ENCODE peak calls at places on chromosomes 7 and 10, in four cellular contexts. Y, Q, N and A are unnamed samples. For H3K79me2, the result is how much of the 10 kb centered on the place peaks cover.

GRCh38 chr7:74143383-74143782 is 30.8 kb upstream of the EIF4H start:
- DNase-seq in Q (no peak), Y (no peak), N (no peak), A (no peak)

GRCh38 chr10:79356104-79356503 is 8.8 kb downstream of the PPIF start:
- DNase-seq in Q (peak), Y (no peak), N (peak), A (peak)

GRCh38 chr7:85041599-85042216 is 145.1 kb downstream of the SEMA3D start:
- DNase-seq in Q (peak), N (peak), Y (peak), A (peak)

GRCh38 chr7:120856621-120857352 is 1.2 kb downstream of the TSPAN12 start:
- DNase-seq in N (peak), Y (peak), Q (peak), A (peak)

GRCh38 chr10:121356187-121356586 is 242.1 kb downstream of the FGFR2 start:
- DNase-seq in N (no peak), Q (no peak), Y (no peak), A (no peak)

GRCh38 chr7:103609778-103610177 is 163.8 kb upstream of the SLC26A5 start:
- DNase-seq in Y (no peak), Q (no peak), N (no peak), A (no peak)

GRCh38 chr10:66844176-66844947 is 81.5 kb upstream of the LRRTM3 start:
- DNase-seq in Y (no peak), Q (no peak), N (no peak), A (no peak)

GRCh38 chr7:27269455-27269854 is 26.9 kb downstream of the EVX1 start:
- DNase-seq in Q (peak), Y (peak), N (peak), A (peak)

GRCh38 chr7:39683216-39683845 is 60.0 kb downstream of the RALA start:
- DNase-seq in N (no peak), Q (no peak), Y (no peak), A (no peak)

DNA sequence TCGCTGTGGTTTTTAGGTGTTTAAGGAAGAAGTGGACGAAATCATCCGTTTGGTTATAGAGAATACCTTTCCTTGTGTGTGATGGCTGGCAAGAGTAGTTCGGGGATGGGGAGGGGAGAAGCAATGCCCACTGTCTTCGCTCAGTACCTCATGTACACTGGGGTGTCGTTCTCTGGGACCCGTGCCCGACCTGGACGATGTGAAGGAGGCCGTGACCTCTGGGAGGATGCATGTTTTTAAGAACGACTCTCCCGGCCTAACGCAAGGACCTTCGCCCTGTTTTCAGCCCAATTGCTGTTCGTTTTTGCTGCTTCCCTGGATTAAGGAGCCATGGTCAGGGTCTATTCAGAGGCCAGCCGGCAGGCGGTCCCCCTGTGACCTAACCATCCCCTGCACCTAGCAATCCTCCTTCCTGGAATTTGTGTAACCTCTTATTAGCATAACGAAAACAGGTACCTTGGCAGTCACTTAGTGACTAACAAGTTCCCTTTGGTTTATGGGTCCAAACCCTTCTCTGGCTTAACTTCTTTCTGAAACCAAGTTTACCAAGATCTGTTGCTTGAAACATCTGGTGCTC is 1.3 kb downstream of the NFE2L3 start:
- DNase-seq in N (no peak), Y (peak), Q (peak), A (peak)
- H2AK5ac ChIP-seq in N (no peak), Y (no peak), Q (peak), A (no peak)

DNA sequence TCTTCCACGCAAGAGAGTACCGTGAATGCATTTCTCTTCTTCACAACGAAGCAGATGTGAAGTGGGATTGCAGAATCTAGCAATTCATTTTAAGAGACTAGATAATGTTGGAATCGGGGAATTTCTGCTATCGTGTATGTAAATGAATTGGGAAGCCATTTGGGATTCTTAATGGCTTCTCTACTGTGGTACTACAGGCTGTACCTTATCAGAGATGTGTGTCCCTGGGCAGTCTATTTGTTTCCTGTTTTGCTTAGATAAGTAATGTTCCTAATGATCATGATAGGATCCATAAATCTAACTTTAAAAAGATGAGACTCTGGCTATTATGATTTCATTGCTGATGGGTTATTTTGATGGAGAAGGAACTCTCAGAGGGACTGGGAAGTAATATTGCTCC is 320.6 kb downstream of the REEP3 start:
- DNase-seq in Y (no peak), Q (no peak), N (no peak), A (no peak)
- H3K79me2 ChIP-seq in Y (under half), Q (under half), N (under half), A (under half)

DNA sequence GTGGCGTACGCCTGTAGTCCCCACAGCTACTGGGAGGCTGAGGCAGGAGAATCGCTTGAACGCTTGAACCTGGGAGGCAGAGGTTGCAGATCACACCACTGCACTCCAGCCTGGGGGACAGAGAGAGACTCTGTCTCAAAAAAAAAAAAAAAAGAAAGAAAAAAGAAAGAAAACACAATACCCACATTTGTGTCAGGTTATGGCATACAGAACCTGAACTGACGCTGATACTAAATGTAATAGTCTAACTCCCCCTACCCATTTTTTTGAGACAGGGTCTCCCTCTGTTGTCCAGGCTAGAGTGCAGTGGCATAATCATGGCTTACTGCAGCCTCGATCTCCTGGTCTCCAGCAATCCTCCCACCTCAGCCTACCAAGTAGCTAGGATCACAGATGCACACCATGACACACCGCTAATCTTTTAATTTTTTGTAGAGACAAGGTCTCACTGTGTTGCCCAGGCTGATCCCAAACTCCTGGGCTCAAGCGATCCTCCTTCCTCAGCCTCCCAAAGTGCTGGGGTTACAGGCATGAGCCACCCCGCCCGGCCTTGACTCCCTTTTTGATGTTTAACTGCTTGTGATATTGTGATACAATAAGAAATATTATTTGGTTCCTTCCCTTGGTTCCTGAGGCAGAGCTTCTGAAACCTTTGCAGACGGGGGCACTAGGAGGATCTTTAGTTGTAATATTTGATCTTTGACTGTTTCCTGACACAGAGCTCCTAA is 6.5 kb upstream of the MMD2 start:
- DNase-seq in Y (no peak), N (no peak), Q (no peak), A (no peak)
- H2AK5ac ChIP-seq in Y (no peak), N (no peak), Q (no peak), A (no peak)

GRCh38 chr7:47480576-47481538 is 101.1 kb downstream of the TNS3 start:
- DNase-seq in Q (no peak), Y (no peak), N (no peak), A (peak)
- H3K79me2 ChIP-seq in Q (under half), Y (under half), N (under half), A (under half)

GRCh38 chr7:82293467-82293866 is 150.1 kb downstream of the CACNA2D1 start:
- DNase-seq in N (no peak), Q (no peak), Y (no peak), A (no peak)

GRCh38 chr7:82289889-82290288 is 153.7 kb downstream of the CACNA2D1 start:
- DNase-seq in N (no peak), Y (no peak), Q (no peak), A (no peak)

GRCh38 chr7:82294258-82294855 is 149.2 kb downstream of the CACNA2D1 start:
- DNase-seq in Q (no peak), N (no peak), Y (no peak), A (no peak)

GRCh38 chr7:82291931-82292330 is 151.6 kb downstream of the CACNA2D1 start:
- DNase-seq in Q (no peak), Y (no peak), N (no peak), A (no peak)

DNA sequence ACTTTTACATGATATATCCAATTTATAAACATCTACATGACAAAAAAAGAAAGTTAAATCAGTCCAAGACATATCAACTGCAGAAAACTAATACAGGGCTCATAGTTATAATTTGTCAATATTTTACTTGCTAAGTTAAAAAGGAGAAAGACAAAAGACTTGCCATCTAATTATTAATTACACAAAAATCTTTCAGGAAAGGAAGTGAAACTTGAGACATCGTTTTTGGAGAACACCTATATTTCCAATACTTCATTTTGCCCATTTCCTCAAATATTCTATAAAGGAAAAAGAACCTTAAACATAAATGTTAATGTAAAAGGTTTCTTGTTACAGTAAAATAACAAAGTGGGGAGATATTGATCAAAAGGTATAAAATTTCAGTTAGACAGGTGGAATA is 148.7 kb downstream of the CACNA2D1 start:
- DNase-seq in Q (no peak), Y (no peak), N (no peak), A (no peak)
- H2AK5ac ChIP-seq in Q (no peak), Y (no peak), N (no peak), A (no peak)

GRCh38 chr7:5430612-5430947 is 6.9 kb upstream of the TNRC18 start:
- DNase-seq in Q (no peak), N (no peak), Y (no peak), A (no peak)
- H3K79me2 ChIP-seq in Q (under half), N (under half), Y (under half), A (under half)

GRCh38 chr7:11613292-11613930 is 218.6 kb downstream of the THSD7A start:
- DNase-seq in N (no peak), Q (no peak), Y (peak), A (no peak)
- H2AK5ac ChIP-seq in N (no peak), Q (no peak), Y (no peak), A (no peak)

GRCh38 chr7:117025891-117026290 is 72.6 kb downstream of the ST7 start:
- DNase-seq in Y (no peak), Q (no peak), N (no peak), A (no peak)
- H3K79me2 ChIP-seq in Y (under half), Q (under half), N (under half), A (under half)

GRCh38 chr10:88281592-88282268 is 301.4 kb downstream of the RNLS start:
- DNase-seq in Q (no peak), Y (no peak), N (no peak), A (no peak)

GRCh38 chr10:88288621-88289059 is 294.5 kb downstream of the RNLS start:
- DNase-seq in N (no peak), Q (no peak), Y (no peak), A (no peak)

GRCh38 chr10:88282876-88283275 is 300.2 kb downstream of the RNLS start:
- DNase-seq in Y (no peak), Q (no peak), N (no peak), A (no peak)

GRCh38 chr10:88289342-88289741 is 293.8 kb downstream of the RNLS start:
- DNase-seq in Q (no peak), Y (no peak), N (no peak), A (no peak)

DNA sequence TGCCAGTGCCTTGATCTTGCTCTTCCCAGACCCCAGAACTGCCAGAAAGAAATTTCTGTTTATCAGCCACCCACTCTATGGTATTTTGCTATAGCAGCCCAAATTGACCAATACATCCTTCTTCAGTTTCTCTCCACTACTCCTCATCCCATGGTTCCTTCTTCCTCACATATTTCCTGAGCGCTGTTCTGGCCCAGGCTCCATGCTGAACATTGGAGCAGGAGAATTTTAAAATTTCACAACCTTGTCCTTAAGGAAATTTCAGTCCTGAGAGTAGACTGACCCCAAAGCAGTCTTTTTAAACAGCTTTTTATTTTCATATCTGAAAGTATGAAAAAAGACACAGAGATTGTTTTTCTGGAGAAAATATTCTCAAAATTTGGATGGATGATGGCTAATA is 297.1 kb downstream of the RNLS start:
- DNase-seq in Q (no peak), N (no peak), Y (no peak), A (no peak)
- H2AK5ac ChIP-seq in Q (no peak), N (no peak), Y (no peak), A (no peak)

GRCh38 chr7:104958278-104958903 is 55.6 kb upstream of the KMT2E start:
- DNase-seq in N (no peak), Y (no peak), Q (no peak), A (no peak)
- H3K79me2 ChIP-seq in N (under half), Y (under half), Q (under half), A (under half)